ENCODE peak calls at places on chromosomes 7 and 10, in six cellular contexts. T is GM23248, G is GM23338, W is HCT116, Z is SK-N-SH, Q is hepatocyte. L is an unnamed sample.

GRCh38 chr7:44740040-44740439 is 8.6 kb upstream of the ZMIZ2 start:
- DNase-seq in T (no peak), G (no peak), W (no peak), Z (no peak), Q (no peak), L (no peak)

GRCh38 chr7:96949766-96950165 is 55.6 kb upstream of the DLX6 start:
- DNase-seq in T (peak; percentile 4), G (no peak), W (no peak), Z (no peak), Q (peak; percentile 17), L (no peak)

GRCh38 chr7:13496971-13497370 is 492.5 kb downstream of the ETV1 start:
- DNase-seq in T (no peak), G (no peak), W (no peak), Z (no peak), Q (no peak), L (no peak)

GRCh38 chr7:137682596-137682995 is 164.2 kb downstream of the DGKI start:
- DNase-seq in T (peak; percentile 93), G (no peak), W (no peak), Z (no peak), Q (no peak), L (no peak)

GRCh38 chr7:74006451-74007259 is 21.3 kb upstream of the ELN start:
- DNase-seq in T (no peak), G (no peak), W (no peak), Z (peak; percentile 76), Q (peak; percentile 49), L (no peak)

GRCh38 chr10:101027281-101027680 is 3.6 kb downstream of the PDZD7 start:
- DNase-seq in T (no peak), G (no peak), W (no peak), Z (no peak), Q (no peak), L (no peak)

GRCh38 chr7:140358771-140359095 is 39.6 kb downstream of the SLC37A3 start:
- DNase-seq in T (no peak), G (no peak), W (no peak), Z (no peak), Q (no peak), L (no peak)

GRCh38 chr7:158526531-158526930 is 61.1 kb downstream of the PTPRN2 start:
- DNase-seq in T (no peak), G (no peak), W (no peak), Z (no peak), Q (no peak), L (no peak)

GRCh38 chr7:30142710-30143109 is 7.9 kb downstream of the MTURN start:
- DNase-seq in T (peak; percentile 95), G (no peak), W (peak; percentile 39), Z (no peak), Q (peak; percentile 44), L (no peak)

GRCh38 chr7:36191292-36191920 is 38.4 kb downstream of the EEPD1 start:
- DNase-seq in T (peak; percentile 72), G (no peak), W (no peak), Z (no peak), Q (no peak), L (peak; percentile 33)

GRCh38 chr7:129343099-129343700 is 91.0 kb upstream of the STRIP2 start:
- DNase-seq in T (peak; percentile 61), G (peak; percentile 30), W (peak; percentile 37), Z (peak; percentile 64), Q (peak; percentile 57), L (peak; percentile 42)

GRCh38 chr10:43045246-43045621 is 31.6 kb upstream of the RET start:
- DNase-seq in T (no peak), G (no peak), W (no peak), Z (peak; percentile 19), Q (no peak), L (no peak)

GRCh38 chr10:34235164-34235832 is 579.8 kb downstream of the PARD3 start:
- DNase-seq in T (peak; percentile 18), G (peak; percentile 15), W (no peak), Z (no peak), Q (no peak), L (no peak)

GRCh38 chr10:31830887-31831286 is 97.7 kb downstream of the ARHGAP12 start:
- DNase-seq in T (peak; percentile 49), G (no peak), W (no peak), Z (no peak), Q (no peak), L (no peak)

GRCh38 chr10:114758331-114758730 is 63.2 kb upstream of the FHIP2A start:
- DNase-seq in T (peak; percentile 37), G (no peak), W (no peak), Z (no peak), Q (no peak), L (no peak)

GRCh38 chr10:4450981-4451501 is 375.0 kb upstream of the AKR1E2 start:
- DNase-seq in T (peak; percentile 94), G (peak; percentile 18), W (no peak), Z (no peak), Q (no peak), L (no peak)

GRCh38 chr7:105196473-105196872 is 182.5 kb downstream of the KMT2E start:
- DNase-seq in T (peak; percentile 45), G (no peak), W (no peak), Z (no peak), Q (no peak), L (no peak)

GRCh38 chr10:35641430-35642015 is 573 bp downstream of the FZD8 start:
- DNase-seq in T (peak; percentile 84), G (peak; percentile 54), W (no peak), Z (peak; percentile 62), Q (peak; percentile 65), L (peak; percentile 48)

GRCh38 chr7:135240446-135240845 is 6.8 kb downstream of the STRA8 start:
- DNase-seq in T (no peak), G (no peak), W (no peak), Z (no peak), Q (no peak), L (no peak)

GRCh38 chr7:102842284-102842683 is 70.5 kb upstream of the LRRC17 start:
- DNase-seq in T (peak; percentile 29), G (no peak), W (no peak), Z (no peak), Q (no peak), L (no peak)

GRCh38 chr7:4479367-4480039 is 202.6 kb upstream of the FOXK1 start:
- DNase-seq in T (peak; percentile 32), G (peak; percentile 94), W (peak; percentile 73), Z (peak; percentile 80), Q (peak; percentile 76), L (peak; percentile 51)

GRCh38 chr7:80542398-80542797 is 30.5 kb upstream of the GNAT3 start:
- DNase-seq in T (peak; percentile 93), G (no peak), W (no peak), Z (no peak), Q (no peak), L (no peak)

GRCh38 chr7:88681682-88682081 is 77.8 kb upstream of the ZNF804B start:
- DNase-seq in T (no peak), G (no peak), W (no peak), Z (no peak), Q (no peak), L (no peak)

DNA sequence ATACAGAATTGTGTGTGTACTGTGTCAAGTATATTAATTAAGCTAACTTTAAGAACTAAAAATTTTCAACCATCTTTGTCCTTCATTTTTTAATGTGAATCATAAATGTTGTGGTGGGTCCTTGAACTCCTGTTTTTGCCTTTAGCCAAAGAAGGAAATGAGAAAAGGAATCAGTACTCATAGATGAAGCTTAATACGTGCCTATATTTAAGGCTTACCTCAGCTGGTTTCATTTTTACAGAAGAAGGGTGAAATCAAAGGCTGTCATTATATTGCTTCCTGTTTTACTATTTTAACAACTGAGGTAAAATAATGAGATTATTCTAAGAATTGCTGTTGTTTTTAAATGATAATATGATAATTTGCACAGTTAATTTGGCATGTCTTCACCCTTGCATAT is 6.3 kb upstream of the SNX13 start:
- DNase-seq in T (no peak), G (no peak), W (no peak), Z (no peak), Q (no peak), L (peak; percentile 35)
- TF ChIP-seq EZH2phosphoT487 in T (no peak), G (no peak), W (no peak), Z (no peak), Q (no peak), L (no peak)

GRCh38 chr10:49827297-49827696 is 65.2 kb upstream of the OGDHL start:
- DNase-seq in T (no peak), G (peak; percentile 40), W (no peak), Z (no peak), Q (no peak), L (no peak)

GRCh38 chr10:49833162-49833561 is 71.0 kb upstream of the OGDHL start:
- DNase-seq in T (no peak), G (no peak), W (no peak), Z (no peak), Q (no peak), L (no peak)

GRCh38 chr10:49837096-49837495 is 75.0 kb upstream of the OGDHL start:
- DNase-seq in T (no peak), G (no peak), W (no peak), Z (no peak), Q (peak; percentile 57), L (no peak)

GRCh38 chr10:49834201-49834600 is 72.1 kb upstream of the OGDHL start:
- DNase-seq in T (no peak), G (no peak), W (no peak), Z (no peak), Q (no peak), L (no peak)

GRCh38 chr10:49831352-49832040 is 69.4 kb upstream of the OGDHL start:
- DNase-seq in T (peak; percentile 1), G (peak; percentile 90), W (no peak), Z (no peak), Q (no peak), L (no peak)
- H3K4me3 ChIP-seq in T (no peak overlapping the region), G (no peak overlapping the region), W (no peak overlapping the region), Z (no peak overlapping the region), Q (no peak overlapping the region), L (no peak overlapping the region)

DNA sequence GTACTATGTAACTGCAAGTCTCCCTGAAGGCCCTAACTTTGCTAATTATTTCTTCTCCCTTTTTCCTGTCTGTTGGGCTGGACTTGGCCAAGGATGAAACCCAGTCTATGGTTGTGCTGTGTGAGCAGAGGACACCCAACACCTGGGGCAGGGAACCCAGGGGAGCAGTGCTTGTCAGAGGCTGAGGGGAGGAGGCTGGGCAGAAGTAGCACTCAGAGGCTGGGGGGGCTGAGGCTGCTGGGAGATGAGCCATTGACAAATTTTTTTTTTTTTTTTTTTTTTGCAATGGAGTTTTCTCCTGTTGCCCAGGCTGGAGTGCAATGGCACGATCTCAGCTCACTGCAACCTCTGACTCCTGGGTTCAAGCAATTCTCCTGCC is 28.5 kb downstream of the TRIM8 start:
- DNase-seq in T (no peak), G (no peak), W (no peak), Z (peak; percentile 5), Q (no peak), L (no peak)
- H3K4me1 ChIP-seq in T (peaks cover 41% of the 10 kb centered on the region), G (peaks cover 68% of the 10 kb centered on the region), W (peaks cover 19% of the 10 kb centered on the region), Z (peaks cover 71% of the 10 kb centered on the region), Q (peaks cover 56% of the 10 kb centered on the region), L (peaks cover 14% of the 10 kb centered on the region)

DNA sequence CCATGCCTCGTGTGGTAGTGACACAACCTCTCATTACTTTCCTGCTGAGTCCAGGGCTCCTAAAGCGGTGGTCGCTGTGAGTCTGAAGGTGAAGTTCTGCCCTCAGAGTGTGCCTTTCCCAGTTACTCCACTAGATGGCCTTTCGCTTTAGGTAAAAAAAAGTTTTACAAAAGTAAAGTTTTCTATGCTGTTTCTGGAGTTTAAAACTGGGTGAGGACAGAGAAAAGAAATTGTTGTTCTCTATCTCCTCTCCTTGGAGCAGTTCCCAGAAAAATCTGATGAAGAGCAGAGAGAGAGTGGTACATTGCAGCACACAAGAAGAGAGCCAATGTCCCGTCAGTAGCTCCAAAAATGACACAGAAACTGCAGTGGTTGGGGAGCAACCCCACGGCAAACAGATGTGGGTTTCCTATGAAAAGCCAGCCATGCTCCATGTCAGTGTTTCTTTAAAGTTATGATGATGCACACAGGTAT is 257.1 kb downstream of the GLI3 start:
- DNase-seq in T (peak; percentile 60), G (peak; percentile 84), W (peak; percentile 3), Z (peak; percentile 39), Q (peak; percentile 63), L (peak; percentile 33)
- TF ChIP-seq EZH2phosphoT487 in T (no peak), G (no peak), W (no peak), Z (no peak), Q (no peak), L (no peak)

L was measured in OCI-LY7.